ENCODE peak calls at places on chromosomes 16 and 17, in nine cellular contexts. T, I, C, H, G, Y, L, U and S are unnamed samples.

GRCh38 chr16:53542283-53542682 is 39.3 kb upstream of the AKTIP start:
- DNase-seq in T (no peak), I (no peak), C (no peak), H (no peak), G (peak), Y (no peak), L (no peak), U (no peak), S (no peak)

GRCh38 chr16:912684-913613 is 57.8 kb downstream of the LMF1 start:
- DNase-seq in T (no peak), I (no peak), C (no peak), H (no peak), G (no peak), Y (no peak), L (peak), U (no peak), S (no peak)

GRCh38 chr16:56355221-56355620 is 70.1 kb downstream of the AMFR start:
- DNase-seq in T (no peak), I (no peak), C (no peak), H (no peak), G (peak), Y (peak), L (no peak), U (no peak), S (no peak)

GRCh38 chr17:27457731-27458523 is 1.7 kb downstream of the KSR1 start:
- DNase-seq in T (peak), I (peak), C (no peak), H (no peak), G (peak), Y (peak), L (peak), U (no peak), S (no peak)

GRCh38 chr16:84207266-84207665 is 16.3 kb downstream of the ADAD2 start:
- DNase-seq in T (no peak), I (no peak), C (no peak), H (no peak), G (no peak), Y (no peak), L (no peak), U (no peak), S (no peak)

GRCh38 chr17:27669136-27669535 is 38.1 kb downstream of the LGALS9 start:
- DNase-seq in T (no peak), I (no peak), C (no peak), H (no peak), G (no peak), Y (no peak), L (no peak), U (no peak), S (no peak)

GRCh38 chr16:55710466-55710865 is 54.7 kb downstream of the SLC6A2 start:
- DNase-seq in T (peak), I (peak), C (no peak), H (no peak), G (peak), Y (no peak), L (peak), U (no peak), S (no peak)

GRCh38 chr16:57347858-57348257 is 10.7 kb upstream of the CCL22 start:
- DNase-seq in T (no peak), I (no peak), C (no peak), H (no peak), G (no peak), Y (no peak), L (no peak), U (no peak), S (no peak)

GRCh38 chr17:37358098-37358829 is 17.5 kb upstream of the C17orf78 start:
- DNase-seq in T (peak), I (peak), C (peak), H (peak), G (peak), Y (peak), L (peak), U (peak), S (no peak)

GRCh38 chr16:58481931-58482330 is 18.0 kb upstream of the NDRG4 start:
- DNase-seq in T (no peak), I (peak), C (no peak), H (no peak), G (no peak), Y (no peak), L (no peak), U (no peak), S (no peak)

GRCh38 chr16:1158456-1159324 is 5.8 kb downstream of the CACNA1H start:
- DNase-seq in T (no peak), I (peak), C (no peak), H (no peak), G (peak), Y (peak), L (no peak), U (no peak), S (no peak)

GRCh38 chr16:8686879-8687278 is 12.5 kb downstream of the ABAT start:
- DNase-seq in T (no peak), I (no peak), C (no peak), H (no peak), G (no peak), Y (no peak), L (no peak), U (no peak), S (no peak)

GRCh38 chr16:30409125-30410060 is 2.0 kb downstream of the ZNF771 start:
- DNase-seq in T (peak), I (peak), C (peak), H (peak), G (peak), Y (peak), L (peak), U (peak), S (peak)

GRCh38 chr16:30413116-30413806 is 5.9 kb downstream of the ZNF771 start:
- DNase-seq in T (no peak), I (no peak), C (no peak), H (no peak), G (no peak), Y (no peak), L (no peak), U (no peak), S (no peak)

GRCh38 chr16:30406911-30407793 is at the start of gene ZNF771:
- DNase-seq in T (peak), I (peak), C (peak), H (peak), G (peak), Y (peak), L (peak), U (peak), S (peak)

DNA sequence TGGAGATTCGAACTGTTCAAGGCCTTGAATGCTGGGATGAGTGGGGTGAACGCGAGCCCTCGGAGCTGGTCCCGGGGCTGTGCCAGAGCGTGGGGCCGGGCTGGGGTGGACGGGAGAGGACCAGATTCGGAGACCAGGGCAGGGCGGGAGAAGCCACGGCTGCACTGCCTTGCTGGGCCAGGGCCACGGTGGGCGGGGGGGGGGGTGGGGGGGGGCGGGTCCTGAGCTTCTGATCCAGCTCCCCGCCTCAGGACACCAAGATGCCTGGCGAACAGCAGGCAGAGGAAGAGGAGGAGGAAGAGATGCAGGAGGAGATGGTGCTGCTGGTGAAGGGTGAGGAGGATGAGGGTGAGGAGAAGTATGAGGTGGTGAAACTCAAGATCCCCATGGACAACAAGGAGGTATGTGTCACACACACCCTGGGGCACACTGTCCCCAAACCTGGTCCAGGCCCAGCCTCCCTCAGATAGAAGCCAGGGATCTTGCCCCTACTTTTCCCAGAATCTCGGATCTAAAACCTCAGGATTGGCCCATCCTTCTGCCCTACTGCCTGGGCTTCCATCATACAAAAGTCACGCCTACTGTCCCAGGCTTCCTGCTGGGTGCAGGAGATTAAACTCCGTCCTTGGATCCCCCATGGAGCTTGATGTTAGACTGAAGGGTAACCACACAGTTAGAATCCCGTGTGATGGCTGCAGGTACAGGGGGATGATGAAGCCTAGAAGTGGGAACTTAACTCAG is 558 bp downstream of the ZNF771 start:
- DNase-seq in T (no peak), I (peak), C (no peak), H (no peak), G (peak), Y (no peak), L (peak), U (no peak), S (no peak)
- TF ChIP-seq EZH2phosphoT487 in T (no peak), I (no peak), C (no peak), H (no peak), G (no peak), Y (no peak), L (no peak), U (no peak), S (no peak)

DNA sequence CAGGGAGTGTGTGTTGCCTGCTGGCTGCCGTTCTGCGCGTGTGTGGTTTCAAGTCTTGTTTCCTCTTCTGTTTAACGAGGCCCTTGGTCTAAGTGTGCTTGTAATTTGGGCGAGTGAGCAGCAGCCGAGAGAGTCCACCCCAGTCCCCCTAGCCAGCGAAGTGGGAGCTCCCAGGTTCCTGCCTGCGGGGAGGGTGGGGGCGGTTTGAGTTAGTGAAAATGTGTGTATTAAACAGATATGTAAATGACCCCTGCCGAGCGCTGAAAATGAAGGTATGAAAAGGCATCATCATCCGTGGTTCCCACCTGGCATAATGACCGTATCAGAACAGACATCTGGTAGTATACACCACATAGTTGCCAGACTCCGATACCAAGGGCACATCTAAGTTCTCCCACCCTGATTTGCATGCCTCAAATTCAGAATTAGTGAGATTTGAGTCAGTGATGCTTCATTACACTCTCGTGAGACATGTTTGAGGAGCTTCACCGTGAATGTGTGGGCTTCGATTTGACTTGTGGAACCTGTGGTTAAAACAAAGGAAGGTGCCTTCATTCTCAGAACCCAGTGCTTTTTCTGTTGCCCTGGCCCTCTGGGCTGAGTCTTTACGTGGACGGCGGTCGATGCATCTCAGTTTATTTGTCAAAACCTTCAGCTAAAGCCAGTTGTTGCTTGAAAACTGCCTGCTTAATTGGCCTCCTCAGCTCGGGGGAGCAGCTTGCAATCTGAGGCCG is 114.4 kb upstream of the CHMP6 start:
- DNase-seq in T (no peak), I (no peak), C (no peak), H (no peak), G (no peak), Y (no peak), L (no peak), U (no peak), S (no peak)
- TF ChIP-seq EZH2phosphoT487 in T (no peak), I (no peak), C (no peak), H (no peak), G (no peak), Y (no peak), L (no peak), U (no peak), S (no peak)

DNA sequence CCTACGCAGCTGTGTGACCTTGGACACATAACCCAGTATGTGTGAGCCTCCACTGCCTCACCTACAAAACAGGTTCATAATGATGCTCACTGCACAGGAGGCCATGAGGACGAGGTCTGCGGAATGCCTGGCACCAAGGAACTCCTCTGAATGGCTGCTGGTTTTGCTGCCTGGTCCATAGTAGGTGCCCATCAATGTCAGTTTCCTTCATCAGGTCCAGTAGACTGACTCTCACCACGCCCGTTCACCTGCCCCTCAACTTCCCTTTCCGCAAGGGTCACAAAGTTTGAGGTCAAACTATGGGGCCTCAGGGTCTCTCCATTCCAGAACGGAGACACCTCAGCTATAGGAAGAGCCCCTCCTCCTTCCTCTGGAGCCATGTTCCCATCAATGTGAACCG is 8.8 kb downstream of the PNMT start:
- DNase-seq in T (no peak), I (no peak), C (no peak), H (no peak), G (no peak), Y (no peak), L (no peak), U (no peak), S (no peak)
- TF ChIP-seq EZH2phosphoT487 in T (no peak), I (no peak), C (no peak), H (no peak), G (no peak), Y (no peak), L (no peak), U (no peak), S (no peak)

GRCh38 chr16:12141556-12141955 is 165.0 kb downstream of the SNX29 start:
- DNase-seq in T (no peak), I (no peak), C (no peak), H (peak), G (no peak), Y (no peak), L (no peak), U (no peak), S (no peak)
- TF ChIP-seq EZH2phosphoT487 in T (no peak), I (no peak), C (no peak), H (no peak), G (no peak), Y (no peak), L (no peak), U (no peak), S (no peak)